ENCODE peak calls at places on chromosomes 5 and 9, in four cellular contexts. One of them, this sample, is unnamed.
A peak's percentile ranks its signal among the peaks of the same experiment; 100 is the strongest.

GRCh38 chr9:4207881-4208615 is 91.8 kb downstream of the GLIS3 start:
- DNase-seq in GM13976: no peak
- DNase-seq in pancreas: no peak
- DNase-seq in brain microvascular endothelial cell: peak; percentile 63
- DNase-seq in this sample: no peak

GRCh38 chr5:142821733-142822487 is 51.7 kb downstream of the ARHGAP26 start:
- DNase-seq in pancreas: no peak
- DNase-seq in brain microvascular endothelial cell: peak; percentile 79
- DNase-seq in GM13976: no peak
- DNase-seq in this sample: no peak

GRCh38 chr9:21750021-21750735 is 52.3 kb upstream of the MTAP start:
- DNase-seq in GM13976: no peak
- DNase-seq in brain microvascular endothelial cell: peak; percentile 22
- DNase-seq in pancreas: no peak
- DNase-seq in this sample: no peak

GRCh38 chr9:107480386-107480789 is 9.2 kb downstream of the KLF4 start:
- DNase-seq in GM13976: no peak
- DNase-seq in pancreas: no peak
- DNase-seq in brain microvascular endothelial cell: no peak
- DNase-seq in this sample: no peak

GRCh38 chr5:174698156-174698555 is 26.2 kb upstream of the MSX2 start:
- DNase-seq in pancreas: no peak
- DNase-seq in brain microvascular endothelial cell: no peak
- DNase-seq in GM13976: no peak
- DNase-seq in this sample: no peak

GRCh38 chr9:84368593-84368992 is 28.0 kb upstream of the SLC28A3 start:
- DNase-seq in brain microvascular endothelial cell: no peak
- DNase-seq in pancreas: no peak
- DNase-seq in GM13976: no peak
- DNase-seq in this sample: no peak

GRCh38 chr5:177426566-177427210 is at the start of gene GRK6:
- DNase-seq in GM13976: peak; percentile 67
- DNase-seq in pancreas: peak; percentile 71
- DNase-seq in brain microvascular endothelial cell: peak; percentile 10
- DNase-seq in this sample: peak; percentile 70

GRCh38 chr5:119070578-119070827 is 384 bp upstream of the DMXL1 start:
- DNase-seq in GM13976: no peak
- DNase-seq in brain microvascular endothelial cell: no peak
- DNase-seq in pancreas: no peak
- DNase-seq in this sample: no peak

GRCh38 chr9:95048225-95049087 is 269.1 kb downstream of the FANCC start:
- DNase-seq in pancreas: peak; percentile 86
- DNase-seq in GM13976: peak; percentile 90
- DNase-seq in brain microvascular endothelial cell: no peak
- DNase-seq in this sample: no peak

GRCh38 chr5:76641514-76642120 is 18.4 kb upstream of the F2RL2 start:
- DNase-seq in brain microvascular endothelial cell: peak; percentile 85
- DNase-seq in pancreas: peak; percentile 35
- DNase-seq in GM13976: peak; percentile 38
- DNase-seq in this sample: no peak

GRCh38 chr5:18270635-18271338 is 636.5 kb downstream of the TAF11L14 start:
- DNase-seq in GM13976: no peak
- DNase-seq in brain microvascular endothelial cell: no peak
- DNase-seq in pancreas: no peak
- DNase-seq in this sample: no peak

GRCh38 chr9:36101916-36102741 is 34.4 kb upstream of the GLIPR2 start:
- DNase-seq in GM13976: no peak
- DNase-seq in pancreas: no peak
- DNase-seq in brain microvascular endothelial cell: peak; percentile 99
- DNase-seq in this sample: no peak

GRCh38 chr5:149015126-149015525 is 47.7 kb downstream of the SH3TC2 start:
- DNase-seq in brain microvascular endothelial cell: no peak
- DNase-seq in pancreas: no peak
- DNase-seq in GM13976: no peak
- DNase-seq in this sample: no peak

GRCh38 chr9:138060365-138060764 is 182.8 kb downstream of the CACNA1B start:
- DNase-seq in brain microvascular endothelial cell: no peak
- DNase-seq in pancreas: no peak
- DNase-seq in GM13976: no peak
- DNase-seq in this sample: no peak

GRCh38 chr5:2196989-2197531 is 314.3 kb upstream of the IRX4 start:
- DNase-seq in GM13976: no peak
- DNase-seq in pancreas: no peak
- DNase-seq in brain microvascular endothelial cell: no peak
- DNase-seq in this sample: no peak

GRCh38 chr9:78103971-78104433 is 72.4 kb upstream of the GNAQ start:
- DNase-seq in brain microvascular endothelial cell: no peak
- DNase-seq in GM13976: no peak
- DNase-seq in pancreas: no peak
- DNase-seq in this sample: no peak

GRCh38 chr5:134577022-134577795 is 51.7 kb downstream of the JADE2 start:
- DNase-seq in GM13976: no peak
- DNase-seq in pancreas: no peak
- DNase-seq in brain microvascular endothelial cell: peak; percentile 54
- DNase-seq in this sample: no peak

GRCh38 chr5:113225259-113225658 is 209.5 kb downstream of the TSSK1B start:
- DNase-seq in brain microvascular endothelial cell: no peak
- DNase-seq in pancreas: no peak
- DNase-seq in GM13976: no peak
- DNase-seq in this sample: no peak